ENCODE peak calls at places on chromosomes 5 and 9, in six cellular contexts. One of them, this sample, is unnamed.
A peak's percentile ranks its signal among the peaks of the same experiment; 100 is the strongest.

GRCh38 chr5:172420215-172420934 is 34.0 kb downstream of the SH3PXD2B start:
- DNase-seq in HCT116: peak; percentile 60
- DNase-seq in keratinocyte: peak; percentile 80
- DNase-seq in astrocyte: peak; percentile 98
- DNase-seq in IMR-90: peak; percentile 94
- DNase-seq in GM23338: peak; percentile 74
- DNase-seq in this sample: peak; percentile 91

GRCh38 chr5:16467363-16468219 is 2.0 kb upstream of the ZNF622 start:
- DNase-seq in HCT116: no peak
- DNase-seq in keratinocyte: no peak
- DNase-seq in astrocyte: peak; percentile 79
- DNase-seq in IMR-90: peak; percentile 78
- DNase-seq in GM23338: no peak
- DNase-seq in this sample: peak; percentile 59

GRCh38 chr9:138105561-138106505 is 228.3 kb downstream of the CACNA1B start:
- DNase-seq in HCT116: no peak
- DNase-seq in keratinocyte: no peak
- DNase-seq in astrocyte: no peak
- DNase-seq in IMR-90: no peak
- DNase-seq in GM23338: no peak
- DNase-seq in this sample: no peak

GRCh38 chr5:114223866-114224265 is 138.0 kb upstream of the KCNN2 start:
- DNase-seq in HCT116: peak; percentile 22
- DNase-seq in keratinocyte: no peak
- DNase-seq in astrocyte: no peak
- DNase-seq in IMR-90: no peak
- DNase-seq in GM23338: peak; percentile 78
- DNase-seq in this sample: no peak

GRCh38 chr9:2354216-2354615 is 267.4 kb upstream of the VLDLR start:
- DNase-seq in HCT116: no peak
- DNase-seq in keratinocyte: no peak
- DNase-seq in astrocyte: no peak
- DNase-seq in IMR-90: no peak
- DNase-seq in GM23338: no peak
- DNase-seq in this sample: no peak

GRCh38 chr5:59799668-59800374 is 93.7 kb downstream of the PDE4D start:
- DNase-seq in HCT116: peak; percentile 37
- DNase-seq in keratinocyte: no peak
- DNase-seq in astrocyte: peak; percentile 18
- DNase-seq in IMR-90: peak; percentile 57
- DNase-seq in GM23338: peak; percentile 74
- DNase-seq in this sample: peak; percentile 58

GRCh38 chr5:80516826-80517225 is 28.9 kb downstream of the FAM151B start:
- DNase-seq in HCT116: peak; percentile 36
- DNase-seq in keratinocyte: no peak
- DNase-seq in astrocyte: peak; percentile 91
- DNase-seq in IMR-90: peak; percentile 94
- DNase-seq in GM23338: no peak
- DNase-seq in this sample: peak; percentile 84

GRCh38 chr9:105066265-105066865 is 138.4 kb upstream of the ABCA1 start:
- DNase-seq in HCT116: no peak
- DNase-seq in keratinocyte: no peak
- DNase-seq in astrocyte: no peak
- DNase-seq in IMR-90: no peak
- DNase-seq in GM23338: no peak
- DNase-seq in this sample: no peak

GRCh38 chr5:125381290-125381689 is 634.9 kb upstream of the ZNF608 start:
- DNase-seq in HCT116: no peak
- DNase-seq in keratinocyte: no peak
- DNase-seq in astrocyte: no peak
- DNase-seq in IMR-90: no peak
- DNase-seq in GM23338: no peak
- DNase-seq in this sample: no peak

GRCh38 chr9:135061441-135061840 is 26.0 kb upstream of the OLFM1 start:
- DNase-seq in HCT116: no peak
- DNase-seq in keratinocyte: no peak
- DNase-seq in astrocyte: no peak
- DNase-seq in IMR-90: no peak
- DNase-seq in GM23338: no peak
- DNase-seq in this sample: no peak

GRCh38 chr5:95631991-95632675 is 12.2 kb downstream of the GPR150 start:
- DNase-seq in HCT116: no peak
- DNase-seq in keratinocyte: no peak
- DNase-seq in astrocyte: peak; percentile 26
- DNase-seq in IMR-90: peak; percentile 70
- DNase-seq in GM23338: no peak
- DNase-seq in this sample: no peak

GRCh38 chr5:160926428-160926827 is 74.4 kb upstream of the ATP10B start:
- DNase-seq in HCT116: no peak
- DNase-seq in keratinocyte: no peak
- DNase-seq in astrocyte: peak; percentile 5
- DNase-seq in IMR-90: no peak
- DNase-seq in GM23338: peak; percentile 17
- DNase-seq in this sample: no peak

GRCh38 chr5:179343021-179343781 is 2.1 kb downstream of the ADAMTS2 start:
- DNase-seq in HCT116: no peak
- DNase-seq in keratinocyte: no peak
- DNase-seq in astrocyte: no peak
- DNase-seq in IMR-90: no peak
- DNase-seq in GM23338: peak; percentile 47
- DNase-seq in this sample: no peak

DNA sequence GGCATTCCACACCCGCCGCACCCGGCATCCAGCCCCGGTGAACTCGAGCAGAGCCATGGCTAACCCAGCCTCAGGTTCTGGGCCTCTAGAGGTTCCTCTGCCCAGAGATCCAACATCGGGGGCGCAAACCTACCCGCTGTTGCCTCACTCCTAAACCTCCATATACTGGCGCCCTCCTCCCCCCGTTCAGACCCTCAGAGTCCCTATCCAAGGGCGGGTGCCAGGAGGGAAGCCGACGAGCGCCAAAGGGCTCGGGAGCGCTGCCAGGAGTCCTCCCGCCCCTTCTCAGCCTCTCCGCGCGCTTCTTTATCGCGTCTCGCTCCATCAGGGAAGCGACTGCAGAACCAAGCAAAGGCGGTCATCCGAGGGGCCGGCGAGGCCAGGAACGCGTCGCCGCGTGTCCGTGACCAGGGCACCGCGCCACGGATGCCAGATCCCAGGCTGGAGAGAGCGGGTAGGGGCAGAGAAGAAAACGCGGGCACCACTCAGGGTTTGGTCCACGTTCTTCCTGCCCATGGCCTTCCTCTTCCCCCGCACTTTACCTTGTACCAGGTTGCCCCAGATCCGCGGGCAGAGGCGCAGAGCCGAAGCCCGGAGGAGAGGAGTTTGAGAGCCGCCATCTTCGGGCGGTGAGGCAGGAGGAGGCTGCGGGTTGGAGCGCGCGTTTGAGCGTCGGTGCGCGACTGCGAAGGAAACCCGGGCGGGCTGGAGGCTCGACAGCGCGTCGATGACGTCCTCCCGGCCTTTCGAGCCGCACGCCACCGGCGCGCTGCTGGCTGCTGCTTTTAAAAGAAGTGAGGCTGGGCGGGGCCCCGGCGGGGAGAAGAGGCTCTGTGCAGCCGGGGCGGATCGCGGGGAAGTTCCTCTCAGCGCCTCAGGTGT is at the start of gene OXCT1:
- DNase-seq in HCT116: peak; percentile 67
- DNase-seq in keratinocyte: peak; percentile 15
- DNase-seq in astrocyte: peak; percentile 75
- DNase-seq in IMR-90: peak; percentile 80
- DNase-seq in GM23338: peak; percentile 94
- DNase-seq in this sample: peak; percentile 66
- H3K4me1 ChIP-seq in HCT116: peaks cover 16% of the 10 kb centered on the region
- H3K4me1 ChIP-seq in keratinocyte: peaks cover 22% of the 10 kb centered on the region
- H3K4me1 ChIP-seq in astrocyte: peaks cover 17% of the 10 kb centered on the region
- H3K4me1 ChIP-seq in IMR-90: peaks cover 2% of the 10 kb centered on the region
- H3K4me1 ChIP-seq in GM23338: peaks cover 10% of the 10 kb centered on the region
- H3K4me1 ChIP-seq in this sample: peaks cover 4% of the 10 kb centered on the region

DNA sequence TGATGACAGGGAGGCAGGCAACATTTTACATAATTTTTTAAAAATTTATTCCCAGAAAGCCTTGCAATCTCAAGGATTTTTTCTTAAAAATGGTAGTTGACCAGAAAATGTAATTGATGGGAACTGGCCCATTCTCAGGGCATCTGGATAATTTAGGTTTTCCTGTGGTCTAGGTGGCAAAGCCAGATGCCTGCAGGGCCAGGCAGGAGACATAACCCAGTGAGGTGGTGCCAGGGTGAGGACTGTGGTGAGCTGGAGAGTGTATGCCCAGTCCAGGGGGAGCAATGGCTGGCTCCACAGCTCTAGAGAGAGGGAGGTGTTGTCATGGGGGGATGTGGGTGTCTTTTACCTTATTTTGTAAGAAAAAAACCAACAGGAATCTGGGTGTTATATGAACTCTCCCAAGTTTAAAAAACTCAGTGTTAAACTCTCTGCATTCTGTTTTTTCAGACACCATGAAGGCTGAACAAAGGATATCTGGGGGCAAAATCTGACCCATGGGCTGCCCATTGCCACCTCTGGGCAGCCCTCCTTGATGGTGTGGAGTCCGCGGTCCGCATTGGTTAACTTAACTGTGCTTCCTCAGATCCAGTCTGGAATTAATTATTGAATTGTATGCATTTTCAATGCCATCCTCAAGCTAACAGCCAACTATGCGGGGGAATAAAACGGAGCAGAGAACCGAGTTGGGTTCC is 43.9 kb downstream of the BOD1 start:
- DNase-seq in HCT116: no peak
- DNase-seq in keratinocyte: no peak
- DNase-seq in astrocyte: no peak
- DNase-seq in IMR-90: no peak
- DNase-seq in GM23338: no peak
- DNase-seq in this sample: no peak
- H2AFZ ChIP-seq in HCT116: peak overlapping the region; percentile 97
- H2AFZ ChIP-seq in keratinocyte: peak overlapping the region; percentile 61
- H2AFZ ChIP-seq in astrocyte: peak overlapping the region; percentile 44
- H2AFZ ChIP-seq in IMR-90: peak overlapping the region; percentile 72
- H2AFZ ChIP-seq in GM23338: peak overlapping the region; percentile 93
- H2AFZ ChIP-seq in this sample: peak overlapping the region; percentile 84

GRCh38 chr9:127555830-127556820 is 56.0 kb upstream of the STXBP1 start:
- DNase-seq in HCT116: peak; percentile 80
- DNase-seq in keratinocyte: peak; percentile 94
- DNase-seq in astrocyte: peak; percentile 95
- DNase-seq in IMR-90: peak; percentile 96
- DNase-seq in GM23338: no peak
- DNase-seq in this sample: peak; percentile 94
- H3K4me1 ChIP-seq in HCT116: peaks cover 74% of the 10 kb centered on the region
- H3K4me1 ChIP-seq in keratinocyte: peaks cover 65% of the 10 kb centered on the region
- H3K4me1 ChIP-seq in astrocyte: peaks cover 62% of the 10 kb centered on the region
- H3K4me1 ChIP-seq in IMR-90: peaks cover 68% of the 10 kb centered on the region
- H3K4me1 ChIP-seq in GM23338: peaks cover 18% of the 10 kb centered on the region
- H3K4me1 ChIP-seq in this sample: peaks cover 71% of the 10 kb centered on the region

GRCh38 chr5:149447373-149448367 is 68.6 kb upstream of the IL17B start:
- DNase-seq in HCT116: no peak
- DNase-seq in keratinocyte: no peak
- DNase-seq in astrocyte: no peak
- DNase-seq in IMR-90: no peak
- DNase-seq in GM23338: no peak
- DNase-seq in this sample: no peak
- H2AFZ ChIP-seq in HCT116: peak overlapping the region; percentile 90
- H2AFZ ChIP-seq in keratinocyte: no peak overlapping the region
- H2AFZ ChIP-seq in astrocyte: peak overlapping the region; percentile 50
- H2AFZ ChIP-seq in IMR-90: peak overlapping the region; percentile 52
- H2AFZ ChIP-seq in GM23338: peak overlapping the region; percentile 88
- H2AFZ ChIP-seq in this sample: no peak overlapping the region

GRCh38 chr9:92738661-92739081 is 26.0 kb downstream of the BICD2 start:
- DNase-seq in HCT116: no peak
- DNase-seq in keratinocyte: peak; percentile 67
- DNase-seq in astrocyte: peak; percentile 81
- DNase-seq in IMR-90: no peak
- DNase-seq in GM23338: no peak
- DNase-seq in this sample: no peak

GRCh38 chr9:92740446-92740961 is 24.1 kb downstream of the BICD2 start:
- DNase-seq in HCT116: no peak
- DNase-seq in keratinocyte: no peak
- DNase-seq in astrocyte: no peak
- DNase-seq in IMR-90: no peak
- DNase-seq in GM23338: no peak
- DNase-seq in this sample: no peak

GRCh38 chr9:92740969-92741368 is 23.7 kb downstream of the BICD2 start:
- DNase-seq in HCT116: no peak
- DNase-seq in keratinocyte: no peak
- DNase-seq in astrocyte: no peak
- DNase-seq in IMR-90: no peak
- DNase-seq in GM23338: no peak
- DNase-seq in this sample: no peak

GRCh38 chr9:92739346-92740014 is 25.2 kb downstream of the BICD2 start:
- DNase-seq in HCT116: no peak
- DNase-seq in keratinocyte: no peak
- DNase-seq in astrocyte: no peak
- DNase-seq in IMR-90: no peak
- DNase-seq in GM23338: no peak
- DNase-seq in this sample: no peak

DNA sequence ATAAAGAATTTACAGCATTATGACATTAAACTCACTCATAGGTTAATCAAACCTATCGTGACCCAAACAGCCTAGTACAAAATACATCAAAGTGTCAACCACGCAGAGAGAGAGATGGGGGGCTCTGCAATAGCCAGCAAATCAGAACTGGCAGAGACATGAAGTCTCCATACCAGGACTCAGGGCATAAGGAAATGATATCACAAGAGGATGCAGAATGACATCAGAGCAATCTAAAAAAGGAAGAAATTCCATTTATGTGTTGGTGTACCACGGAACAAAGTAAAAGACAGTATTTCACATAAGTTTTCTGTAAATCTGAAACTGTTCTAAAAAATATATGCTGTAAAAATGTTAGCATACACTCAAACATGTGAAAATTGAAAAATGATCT is 24.6 kb downstream of the BICD2 start:
- DNase-seq in HCT116: no peak
- DNase-seq in keratinocyte: no peak
- DNase-seq in astrocyte: no peak
- DNase-seq in IMR-90: peak; percentile 55
- DNase-seq in GM23338: no peak
- DNase-seq in this sample: no peak
- H3K4me1 ChIP-seq in HCT116: peaks cover 26% of the 10 kb centered on the region
- H3K4me1 ChIP-seq in keratinocyte: peaks cover 68% of the 10 kb centered on the region
- H3K4me1 ChIP-seq in astrocyte: peaks cover 16% of the 10 kb centered on the region
- H3K4me1 ChIP-seq in IMR-90: peaks cover 9% of the 10 kb centered on the region
- H3K4me1 ChIP-seq in GM23338: peaks cover 6% of the 10 kb centered on the region
- H3K4me1 ChIP-seq in this sample: no peaks in the 10 kb centered on the region